ENCODE peak calls at places on chromosomes 11 and 22, in eight cellular contexts. A is CD8-positive, alpha-beta memory T cell; Y is stimulated activated CD4-positive, alpha-beta T cell treated with anti-CD3 and anti-CD28 coated beads, Interleukin-12 subunit alpha, Interleukin-12 subunit beta, amount 100 ng/mL, for 4 hours; J is ureter; N is endothelial cell; F is hypothalamus; I is NCI-H187 treated with DMSO at 0.1 percent for 48 hours; B is CD4-positive, CD25-positive, alpha-beta regulatory T cell. C is an unnamed sample.

GRCh38 chr11:117458275-117459120 is 130.8 kb downstream of the CEP164 start:
- DNase-seq in A (no peak), Y (no peak), J (no peak), N (no peak), F (no peak), I (peak), B (peak), C (no peak)

GRCh38 chr11:64192429-64192828 is 6.5 kb downstream of the STIP1 start:
- DNase-seq in A (no peak), Y (no peak), J (no peak), N (no peak), F (no peak), I (no peak), B (no peak), C (no peak)

GRCh38 chr22:21025266-21025665 is 7.1 kb downstream of the SLC7A4 start:
- DNase-seq in A (no peak), Y (no peak), J (peak), N (no peak), F (no peak), I (no peak), B (peak), C (no peak)

GRCh38 chr22:44103735-44104134 is 77.0 kb upstream of the PARVG start:
- DNase-seq in A (no peak), Y (no peak), J (no peak), N (no peak), F (no peak), I (no peak), B (no peak), C (no peak)

GRCh38 chr11:27392715-27393114 is 29.7 kb upstream of the CCDC34 start:
- DNase-seq in A (no peak), Y (no peak), J (no peak), N (no peak), F (no peak), I (no peak), B (no peak), C (peak)

GRCh38 chr22:36048911-36049677 is 20.5 kb upstream of the RBFOX2 start:
- DNase-seq in A (no peak), Y (no peak), J (no peak), N (no peak), F (no peak), I (no peak), B (no peak), C (no peak)

GRCh38 chr11:35814720-35815305 is 129.0 kb upstream of the LDLRAD3 start:
- DNase-seq in A (no peak), Y (no peak), J (no peak), N (no peak), F (no peak), I (no peak), B (no peak), C (no peak)

GRCh38 chr22:32994046-32994827 is 63.9 kb downstream of the SYN3 start:
- DNase-seq in A (no peak), Y (no peak), J (no peak), N (no peak), F (peak), I (no peak), B (no peak), C (peak)

GRCh38 chr11:68524213-68524612 is 63.7 kb downstream of the PPP6R3 start:
- DNase-seq in A (no peak), Y (no peak), J (no peak), N (no peak), F (no peak), I (no peak), B (no peak), C (no peak)

GRCh38 chr11:1640076-1640946 is 10.7 kb downstream of the KRTAP5-5 start:
- DNase-seq in A (peak), Y (peak), J (no peak), N (peak), F (peak), I (no peak), B (peak), C (peak)

GRCh38 chr11:126355926-126356897 is 726 bp downstream of the ST3GAL4 start:
- DNase-seq in A (no peak), Y (no peak), J (peak), N (peak), F (peak), I (no peak), B (peak), C (peak)

GRCh38 chr11:73210916-73211667 is 7.0 kb upstream of the P2RY2 start:
- DNase-seq in A (no peak), Y (no peak), J (no peak), N (no peak), F (no peak), I (no peak), B (no peak), C (no peak)

GRCh38 chr11:118152020-118152551 is 537 bp downstream of the SCN4B start:
- DNase-seq in A (no peak), Y (no peak), J (no peak), N (no peak), F (no peak), I (no peak), B (no peak), C (no peak)

GRCh38 chr11:13349046-13349445 is 71.5 kb downstream of the BMAL1 start:
- DNase-seq in A (no peak), Y (no peak), J (no peak), N (no peak), F (no peak), I (no peak), B (no peak), C (no peak)

GRCh38 chr11:65206901-65207300 is 25.2 kb downstream of the CAPN1 start:
- DNase-seq in A (no peak), Y (no peak), J (peak), N (no peak), F (no peak), I (no peak), B (no peak), C (peak)

GRCh38 chr22:35761037-35761436 is 43.4 kb downstream of the APOL5 start:
- DNase-seq in A (no peak), Y (no peak), J (no peak), N (no peak), F (no peak), I (no peak), B (no peak), C (peak)

GRCh38 chr11:67119577-67120391 is 721 bp downstream of the KDM2A start:
- DNase-seq in A (no peak), Y (peak), J (no peak), N (peak), F (peak), I (no peak), B (peak), C (peak)

GRCh38 chr22:50208430-50208938 is 7.7 kb downstream of the SELENOO start:
- DNase-seq in A (no peak), Y (no peak), J (no peak), N (no peak), F (no peak), I (no peak), B (no peak), C (no peak)

GRCh38 chr11:111719379-111719778 is 46.8 kb downstream of the PPP2R1B start:
- DNase-seq in A (no peak), Y (no peak), J (no peak), N (no peak), F (no peak), I (no peak), B (no peak), C (no peak)

GRCh38 chr11:79400717-79401330 is 40.0 kb downstream of the TENM4 start:
- DNase-seq in A (no peak), Y (no peak), J (no peak), N (peak), F (peak), I (no peak), B (no peak), C (peak)

GRCh38 chr11:123111465-123111864 is 49.5 kb upstream of the HSPA8 start:
- DNase-seq in A (no peak), Y (no peak), J (no peak), N (no peak), F (no peak), I (peak), B (peak), C (peak)

GRCh38 chr11:134412508-134413333 is 679 bp upstream of the B3GAT1 start:
- DNase-seq in A (no peak), Y (peak), J (no peak), N (peak), F (peak), I (no peak), B (no peak), C (peak)

GRCh38 chr11:120192831-120193625 is 17.8 kb upstream of the OAF start:
- DNase-seq in A (no peak), Y (no peak), J (no peak), N (no peak), F (no peak), I (no peak), B (no peak), C (no peak)

GRCh38 chr11:75474878-75475766 is 42.1 kb upstream of the KLHL35 start:
- DNase-seq in A (peak), Y (peak), J (peak), N (no peak), F (peak), I (peak), B (peak), C (peak)

GRCh38 chr11:60924110-60924905 is at the start of gene TMEM132A:
- DNase-seq in A (no peak), Y (no peak), J (no peak), N (peak), F (peak), I (peak), B (no peak), C (peak)

GRCh38 chr11:86431258-86431657 is 56.6 kb downstream of the CCDC81 start:
- DNase-seq in A (no peak), Y (no peak), J (no peak), N (no peak), F (no peak), I (no peak), B (no peak), C (no peak)

GRCh38 chr22:17013396-17014100 is 5.5 kb upstream of the GAB4 start:
- DNase-seq in A (no peak), Y (no peak), J (no peak), N (no peak), F (no peak), I (no peak), B (no peak), C (no peak)

C was measured in mesendoderm.